ENCODE peak calls at places on chromosomes 1 and 21, in five cellular contexts. One of them, this sample, is unnamed.

GRCh38 chr1:157496121-157496526 is 56.2 kb downstream of the FCRL5 start:
- DNase-seq in pancreas: peak; percentile 42
- DNase-seq in substantia nigra: no peak
- DNase-seq in spleen: no peak
- DNase-seq in naive thymus-derived CD4-positive, alpha-beta T cell: peak; percentile 10
- DNase-seq in this sample: peak; percentile 35

GRCh38 chr1:21570885-21571284 is 61.7 kb downstream of the ALPL start:
- DNase-seq in substantia nigra: no peak
- DNase-seq in spleen: no peak
- DNase-seq in pancreas: no peak
- DNase-seq in naive thymus-derived CD4-positive, alpha-beta T cell: no peak
- DNase-seq in this sample: no peak

GRCh38 chr1:228178737-228179720 is 13.4 kb downstream of the IBA57 start:
- DNase-seq in naive thymus-derived CD4-positive, alpha-beta T cell: no peak
- DNase-seq in spleen: peak; percentile 59
- DNase-seq in substantia nigra: no peak
- DNase-seq in pancreas: no peak
- DNase-seq in this sample: peak; percentile 75

GRCh38 chr1:99590578-99591209 is 55.2 kb upstream of the PALMD start:
- DNase-seq in pancreas: no peak
- DNase-seq in spleen: no peak
- DNase-seq in naive thymus-derived CD4-positive, alpha-beta T cell: no peak
- DNase-seq in substantia nigra: no peak
- DNase-seq in this sample: peak; percentile 8

GRCh38 chr21:42059141-42059540 is 12.0 kb upstream of the UMODL1 start:
- DNase-seq in substantia nigra: no peak
- DNase-seq in spleen: peak; percentile 74
- DNase-seq in pancreas: no peak
- DNase-seq in naive thymus-derived CD4-positive, alpha-beta T cell: no peak
- DNase-seq in this sample: no peak

GRCh38 chr1:172489847-172490246 is 43.1 kb upstream of the SUCO start:
- DNase-seq in substantia nigra: no peak
- DNase-seq in naive thymus-derived CD4-positive, alpha-beta T cell: no peak
- DNase-seq in pancreas: no peak
- DNase-seq in spleen: no peak
- DNase-seq in this sample: no peak

GRCh38 chr21:43939443-43940328 is 72.4 kb upstream of the TRAPPC10 start:
- DNase-seq in spleen: no peak
- DNase-seq in substantia nigra: no peak
- DNase-seq in pancreas: no peak
- DNase-seq in naive thymus-derived CD4-positive, alpha-beta T cell: no peak
- DNase-seq in this sample: no peak

GRCh38 chr21:45302082-45303061 is 14.7 kb upstream of the POFUT2 start:
- DNase-seq in naive thymus-derived CD4-positive, alpha-beta T cell: peak; percentile 80
- DNase-seq in substantia nigra: no peak
- DNase-seq in pancreas: no peak
- DNase-seq in spleen: peak; percentile 82
- DNase-seq in this sample: no peak

GRCh38 chr1:227093309-227093708 is 153.2 kb downstream of the COQ8A start:
- DNase-seq in substantia nigra: no peak
- DNase-seq in naive thymus-derived CD4-positive, alpha-beta T cell: no peak
- DNase-seq in spleen: no peak
- DNase-seq in pancreas: no peak
- DNase-seq in this sample: no peak

GRCh38 chr1:2830761-2831425 is 29.4 kb upstream of the TTC34 start:
- DNase-seq in naive thymus-derived CD4-positive, alpha-beta T cell: no peak
- DNase-seq in pancreas: no peak
- DNase-seq in spleen: no peak
- DNase-seq in substantia nigra: no peak
- DNase-seq in this sample: no peak

GRCh38 chr1:53482441-53483153 is 23.4 kb downstream of the DMRTB1 start:
- DNase-seq in naive thymus-derived CD4-positive, alpha-beta T cell: no peak
- DNase-seq in spleen: no peak
- DNase-seq in pancreas: no peak
- DNase-seq in substantia nigra: no peak
- DNase-seq in this sample: no peak

GRCh38 chr21:28444131-28444530 is 548.5 kb downstream of the LTN1 start:
- DNase-seq in spleen: no peak
- DNase-seq in substantia nigra: no peak
- DNase-seq in pancreas: no peak
- DNase-seq in naive thymus-derived CD4-positive, alpha-beta T cell: no peak
- DNase-seq in this sample: no peak

GRCh38 chr1:97844552-97845089 is 76.2 kb downstream of the DPYD start:
- DNase-seq in naive thymus-derived CD4-positive, alpha-beta T cell: no peak
- DNase-seq in substantia nigra: no peak
- DNase-seq in spleen: peak; percentile 56
- DNase-seq in pancreas: no peak
- DNase-seq in this sample: no peak

GRCh38 chr1:9442266-9442846 is 96.9 kb upstream of the SLC25A33 start:
- DNase-seq in spleen: no peak
- DNase-seq in pancreas: no peak
- DNase-seq in substantia nigra: no peak
- DNase-seq in naive thymus-derived CD4-positive, alpha-beta T cell: no peak
- DNase-seq in this sample: peak; percentile 63

GRCh38 chr1:201085902-201086735 is 26.1 kb downstream of the CACNA1S start:
- DNase-seq in naive thymus-derived CD4-positive, alpha-beta T cell: peak; percentile 19
- DNase-seq in spleen: no peak
- DNase-seq in substantia nigra: peak; percentile 36
- DNase-seq in pancreas: peak; percentile 80
- DNase-seq in this sample: peak; percentile 69

GRCh38 chr1:221241592-221241991 is 362.3 kb downstream of the HLX start:
- DNase-seq in naive thymus-derived CD4-positive, alpha-beta T cell: no peak
- DNase-seq in spleen: no peak
- DNase-seq in pancreas: no peak
- DNase-seq in substantia nigra: no peak
- DNase-seq in this sample: no peak

GRCh38 chr1:204418174-204419063 is 6.8 kb upstream of the PPP1R15B start:
- DNase-seq in substantia nigra: no peak
- DNase-seq in pancreas: no peak
- DNase-seq in naive thymus-derived CD4-positive, alpha-beta T cell: no peak
- DNase-seq in spleen: no peak
- DNase-seq in this sample: peak; percentile 28

GRCh38 chr1:216140650-216141547 is 282.3 kb downstream of the USH2A start:
- DNase-seq in spleen: no peak
- DNase-seq in naive thymus-derived CD4-positive, alpha-beta T cell: no peak
- DNase-seq in substantia nigra: no peak
- DNase-seq in pancreas: no peak
- DNase-seq in this sample: no peak

GRCh38 chr1:25617626-25618432 is 1.2 kb downstream of the MAN1C1 start:
- DNase-seq in pancreas: no peak
- DNase-seq in substantia nigra: no peak
- DNase-seq in naive thymus-derived CD4-positive, alpha-beta T cell: no peak
- DNase-seq in spleen: peak; percentile 87
- DNase-seq in this sample: peak; percentile 30

GRCh38 chr1:92749024-92749634 is 35.8 kb downstream of the EVI5 start:
- DNase-seq in pancreas: peak; percentile 43
- DNase-seq in spleen: no peak
- DNase-seq in substantia nigra: peak; percentile 33
- DNase-seq in naive thymus-derived CD4-positive, alpha-beta T cell: peak; percentile 37
- DNase-seq in this sample: peak; percentile 20

GRCh38 chr1:63987014-63987630 is 213.3 kb downstream of the ROR1 start:
- DNase-seq in spleen: no peak
- DNase-seq in substantia nigra: no peak
- DNase-seq in naive thymus-derived CD4-positive, alpha-beta T cell: no peak
- DNase-seq in pancreas: no peak
- DNase-seq in this sample: no peak

GRCh38 chr1:92804721-92805169 is 19.8 kb upstream of the EVI5 start:
- DNase-seq in substantia nigra: no peak
- DNase-seq in naive thymus-derived CD4-positive, alpha-beta T cell: no peak
- DNase-seq in spleen: no peak
- DNase-seq in pancreas: peak; percentile 65
- DNase-seq in this sample: peak; percentile 82

GRCh38 chr1:151837841-151838490 is 1.7 kb downstream of the C2CD4D start:
- DNase-seq in pancreas: no peak
- DNase-seq in substantia nigra: no peak
- DNase-seq in naive thymus-derived CD4-positive, alpha-beta T cell: no peak
- DNase-seq in spleen: peak; percentile 86
- DNase-seq in this sample: no peak

GRCh38 chr1:218584418-218585155 is 239.5 kb downstream of the TGFB2 start:
- DNase-seq in substantia nigra: no peak
- DNase-seq in naive thymus-derived CD4-positive, alpha-beta T cell: no peak
- DNase-seq in spleen: no peak
- DNase-seq in pancreas: no peak
- DNase-seq in this sample: no peak

GRCh38 chr1:231334952-231335351 is 2.7 kb downstream of the EXOC8 start:
- DNase-seq in substantia nigra: no peak
- DNase-seq in spleen: no peak
- DNase-seq in naive thymus-derived CD4-positive, alpha-beta T cell: no peak
- DNase-seq in pancreas: no peak
- DNase-seq in this sample: no peak

GRCh38 chr1:231337043-231337471 is 595 bp downstream of the EXOC8 start:
- DNase-seq in spleen: peak; percentile 92
- DNase-seq in naive thymus-derived CD4-positive, alpha-beta T cell: no peak
- DNase-seq in substantia nigra: no peak
- DNase-seq in pancreas: no peak
- DNase-seq in this sample: no peak

GRCh38 chr1:231332761-231333160 is 4.9 kb downstream of the EXOC8 start:
- DNase-seq in naive thymus-derived CD4-positive, alpha-beta T cell: no peak
- DNase-seq in substantia nigra: no peak
- DNase-seq in spleen: no peak
- DNase-seq in pancreas: no peak
- DNase-seq in this sample: no peak

GRCh38 chr1:231335663-231336602 is 1.7 kb downstream of the EXOC8 start:
- DNase-seq in spleen: no peak
- DNase-seq in substantia nigra: no peak
- DNase-seq in pancreas: no peak
- DNase-seq in naive thymus-derived CD4-positive, alpha-beta T cell: no peak
- DNase-seq in this sample: no peak

DNA sequence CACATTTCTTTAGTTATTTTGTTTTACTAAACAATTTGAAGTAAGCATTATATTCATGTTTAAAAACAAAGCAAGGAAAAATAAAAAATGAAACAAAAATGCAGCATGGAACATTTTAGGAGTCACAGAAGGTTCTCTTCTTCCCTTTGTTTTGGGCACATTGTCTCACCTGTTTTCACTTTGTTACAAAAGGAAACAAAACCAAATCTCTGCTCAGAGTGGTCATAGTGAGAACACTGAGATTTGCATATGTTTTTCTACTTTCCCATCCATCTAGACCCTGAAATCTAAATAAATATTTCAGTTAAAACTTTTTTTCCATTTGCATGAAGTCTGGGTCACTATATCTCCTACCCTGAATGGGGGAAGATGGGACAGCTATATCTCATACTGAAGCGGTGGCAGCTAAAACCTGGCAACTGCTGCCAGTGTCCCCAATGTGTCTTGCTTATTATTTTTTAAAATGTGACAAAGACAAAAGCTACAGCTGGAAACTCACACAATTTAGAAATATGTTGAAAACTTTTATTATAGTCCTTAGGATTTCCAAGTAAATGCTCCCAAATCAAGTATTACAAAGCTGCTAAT is 3.5 kb downstream of the EXOC8 start:
- DNase-seq in substantia nigra: no peak
- DNase-seq in naive thymus-derived CD4-positive, alpha-beta T cell: no peak
- DNase-seq in pancreas: no peak
- DNase-seq in spleen: no peak
- DNase-seq in this sample: no peak
- H3K27ac ChIP-seq in substantia nigra: no peak overlapping the region
- H3K27ac ChIP-seq in naive thymus-derived CD4-positive, alpha-beta T cell: no peak overlapping the region
- H3K27ac ChIP-seq in pancreas: no peak overlapping the region
- H3K27ac ChIP-seq in spleen: no peak overlapping the region
- H3K27ac ChIP-seq in this sample: no peak overlapping the region

DNA sequence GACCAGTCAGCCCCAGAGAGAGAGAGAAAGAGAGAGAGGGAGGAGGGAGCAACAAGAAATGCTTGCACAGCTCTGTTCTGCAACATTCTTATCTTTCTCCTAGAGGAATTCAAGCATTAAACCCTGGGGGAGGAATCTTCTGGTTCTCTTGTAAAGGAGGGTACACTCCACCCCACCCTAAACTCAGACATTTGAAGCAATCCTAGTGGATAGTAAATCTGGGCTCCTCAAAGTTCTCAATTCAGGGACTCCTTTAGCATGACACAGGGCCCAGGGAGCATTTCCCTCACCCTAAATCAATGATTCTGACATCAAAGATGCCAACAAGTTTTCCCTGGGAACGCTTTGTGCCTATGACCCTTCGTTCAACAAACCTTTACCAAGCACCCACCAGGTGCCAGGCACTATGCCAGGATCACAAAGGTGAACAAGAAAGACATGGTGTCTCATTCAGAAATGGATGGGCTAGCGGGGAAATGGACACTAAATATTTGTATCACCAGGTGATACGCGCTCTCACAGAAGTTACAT is 11.9 kb upstream of the CAPN2 start:
- DNase-seq in naive thymus-derived CD4-positive, alpha-beta T cell: no peak
- DNase-seq in spleen: no peak
- DNase-seq in substantia nigra: no peak
- DNase-seq in pancreas: no peak
- DNase-seq in this sample: peak; percentile 93
- H3K27ac ChIP-seq in naive thymus-derived CD4-positive, alpha-beta T cell: no peak overlapping the region
- H3K27ac ChIP-seq in spleen: peak overlapping the region; percentile 54
- H3K27ac ChIP-seq in substantia nigra: no peak overlapping the region
- H3K27ac ChIP-seq in pancreas: no peak overlapping the region
- H3K27ac ChIP-seq in this sample: peak overlapping the region; percentile 94

DNA sequence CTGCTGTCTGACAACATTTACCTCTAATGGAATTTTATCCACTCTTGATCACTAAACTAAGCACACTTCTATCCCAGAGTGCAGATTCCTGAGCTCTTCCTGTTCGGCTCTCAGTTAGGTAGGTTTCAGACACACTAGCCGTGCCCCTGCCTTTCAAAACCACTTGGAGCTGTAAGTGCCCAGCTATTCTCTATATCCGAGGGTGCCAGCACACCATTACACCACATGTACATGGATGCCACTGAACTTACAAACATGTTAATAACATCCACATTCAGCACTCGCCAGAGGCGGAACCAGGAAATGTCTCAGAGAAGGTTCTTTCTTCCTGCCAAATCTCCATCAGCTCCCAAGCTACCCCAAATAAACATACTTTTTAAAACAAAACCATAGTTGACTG is 78.5 kb upstream of the CTTNBP2NL start:
- DNase-seq in naive thymus-derived CD4-positive, alpha-beta T cell: no peak
- DNase-seq in substantia nigra: no peak
- DNase-seq in spleen: no peak
- DNase-seq in pancreas: no peak
- DNase-seq in this sample: peak; percentile 7
- H3K27ac ChIP-seq in naive thymus-derived CD4-positive, alpha-beta T cell: no peak overlapping the region
- H3K27ac ChIP-seq in substantia nigra: no peak overlapping the region
- H3K27ac ChIP-seq in spleen: peak overlapping the region; percentile 67
- H3K27ac ChIP-seq in pancreas: no peak overlapping the region
- H3K27ac ChIP-seq in this sample: no peak overlapping the region

GRCh38 chr1:6496360-6496704 is 4.9 kb upstream of the PLEKHG5 start:
- DNase-seq in naive thymus-derived CD4-positive, alpha-beta T cell: no peak
- DNase-seq in pancreas: no peak
- DNase-seq in spleen: no peak
- DNase-seq in substantia nigra: no peak
- DNase-seq in this sample: no peak

GRCh38 chr1:6495041-6495441 is 3.6 kb upstream of the PLEKHG5 start:
- DNase-seq in substantia nigra: no peak
- DNase-seq in pancreas: no peak
- DNase-seq in spleen: no peak
- DNase-seq in naive thymus-derived CD4-positive, alpha-beta T cell: no peak
- DNase-seq in this sample: no peak

GRCh38 chr1:6494627-6495026 is 3.2 kb upstream of the PLEKHG5 start:
- DNase-seq in spleen: no peak
- DNase-seq in substantia nigra: no peak
- DNase-seq in naive thymus-derived CD4-positive, alpha-beta T cell: no peak
- DNase-seq in pancreas: no peak
- DNase-seq in this sample: no peak

GRCh38 chr1:6496890-6497214 is 5.4 kb upstream of the PLEKHG5 start:
- DNase-seq in naive thymus-derived CD4-positive, alpha-beta T cell: no peak
- DNase-seq in substantia nigra: no peak
- DNase-seq in pancreas: no peak
- DNase-seq in spleen: no peak
- DNase-seq in this sample: no peak

GRCh38 chr1:6495540-6496359 is 4.3 kb upstream of the PLEKHG5 start:
- DNase-seq in naive thymus-derived CD4-positive, alpha-beta T cell: no peak
- DNase-seq in pancreas: no peak
- DNase-seq in spleen: no peak
- DNase-seq in substantia nigra: no peak
- DNase-seq in this sample: no peak
- H3K27ac ChIP-seq in naive thymus-derived CD4-positive, alpha-beta T cell: no peak overlapping the region
- H3K27ac ChIP-seq in pancreas: no peak overlapping the region
- H3K27ac ChIP-seq in spleen: peak overlapping the region; percentile 86
- H3K27ac ChIP-seq in substantia nigra: no peak overlapping the region
- H3K27ac ChIP-seq in this sample: no peak overlapping the region